ENCODE peak calls at places on chromosomes 2 and 18, in ten cellular contexts. T is cardiac fibroblast; X is progenitor cell of endocrine pancreas; W is stimulated activated CD4-positive, alpha-beta T cell treated with anti-CD3 and anti-CD28 coated beads, Interleukin-4, amount 100 ng/mL, for 4 hours; V is T-helper 1 cell; M is Calu3; J is mucosa of gallbladder; Y is T-helper 9 cell; K is EH; P is globus pallidus. E is an unnamed sample.

GRCh38 chr2:74199275-74199701 is 873 bp downstream of the MTHFD2 start:
- DNase-seq in P (no peak), K (no peak), X (no peak), Y (no peak), T (no peak), V (no peak), J (no peak), W (no peak), M (no peak), E (no peak)

GRCh38 chr2:37029758-37030157 is 54.4 kb downstream of the HEATR5B start:
- DNase-seq in T (no peak), K (no peak), P (no peak), M (no peak), J (no peak), W (no peak), V (no peak), X (no peak), Y (no peak), E (no peak)

GRCh38 chr2:222708274-222708710 is 36.8 kb downstream of the MOGAT1 start:
- DNase-seq in P (peak), W (peak), K (peak), Y (peak), J (peak), V (peak), X (peak), M (peak), T (peak), E (peak)

GRCh38 chr2:240269380-240269779 is 128.9 kb upstream of the OTOS start:
- DNase-seq in K (peak), V (no peak), P (no peak), X (no peak), M (no peak), T (no peak), J (no peak), Y (no peak), W (no peak), E (no peak)

GRCh38 chr2:79260848-79261247 is 101.3 kb upstream of the REG3A start:
- DNase-seq in Y (no peak), P (no peak), J (no peak), T (no peak), M (no peak), K (no peak), W (no peak), V (no peak), X (no peak), E (no peak)

GRCh38 chr18:45026162-45026561 is 345.5 kb downstream of the SETBP1 start:
- DNase-seq in Y (no peak), W (no peak), K (no peak), V (no peak), P (no peak), M (no peak), X (no peak), J (no peak), T (no peak), E (no peak)

GRCh38 chr2:71884303-71885042 is 263.2 kb downstream of the CYP26B1 start:
- DNase-seq in T (peak), K (peak), W (no peak), J (peak), X (no peak), M (no peak), Y (no peak), V (no peak), P (no peak), E (no peak)

GRCh38 chr2:126953483-126953882 is 54.8 kb downstream of the TEX51 start:
- DNase-seq in J (no peak), V (no peak), K (no peak), P (no peak), W (no peak), T (no peak), X (no peak), M (no peak), Y (no peak), E (peak)

GRCh38 chr2:120367649-120368048 is 21.7 kb downstream of the INHBB start:
- DNase-seq in P (no peak), K (peak), W (no peak), X (no peak), M (no peak), J (no peak), T (no peak), Y (no peak), V (no peak), E (no peak)

E was measured in NCI-H2081.